ENCODE peak calls at places on chromosomes 7 and 10, in six cellular contexts. T, A, I, R, U and H are unnamed samples.

GRCh38 chr7:28685660-28686417 is 272.3 kb downstream of the TRIL start:
- DNase-seq in T (peak; percentile 98), A (peak; percentile 99), I (peak; percentile 93), R (peak; percentile 99), U (peak; percentile 58), H (peak; percentile 98)

GRCh38 chr7:73963252-73963822 is 64.6 kb upstream of the ELN start:
- DNase-seq in T (no peak), A (no peak), I (no peak), R (no peak), U (no peak), H (no peak)

GRCh38 chr7:94288091-94288490 is 106.6 kb upstream of the COL1A2 start:
- DNase-seq in T (no peak), A (no peak), I (no peak), R (no peak), U (no peak), H (peak; percentile 14)

GRCh38 chr7:76206633-76207032 is 4.9 kb downstream of the SRRM3 start:
- DNase-seq in T (peak; percentile 36), A (no peak), I (no peak), R (peak; percentile 59), U (no peak), H (no peak)

GRCh38 chr10:1809139-1809755 is 71.9 kb upstream of the ADARB2 start:
- DNase-seq in T (no peak), A (no peak), I (no peak), R (no peak), U (no peak), H (no peak)

GRCh38 chr10:15526754-15527153 is 155.7 kb upstream of the FAM171A1 start:
- DNase-seq in T (no peak), A (no peak), I (no peak), R (no peak), U (no peak), H (no peak)

GRCh38 chr7:5549096-5549896 is 125.7 kb upstream of the TNRC18 start:
- DNase-seq in T (peak; percentile 77), A (peak; percentile 41), I (no peak), R (peak; percentile 56), U (no peak), H (peak; percentile 99)

GRCh38 chr7:73738220-73738611 is 386 bp downstream of the ABHD11 start:
- DNase-seq in T (peak; percentile 38), A (peak; percentile 50), I (peak; percentile 60), R (peak; percentile 66), U (peak; percentile 74), H (peak; percentile 39)

GRCh38 chr10:129161184-129161583 is 305.9 kb upstream of the MGMT start:
- DNase-seq in T (no peak), A (peak; percentile 1), I (no peak), R (peak; percentile 39), U (peak; percentile 42), H (peak; percentile 61)

GRCh38 chr7:19117870-19118608 is 603 bp upstream of the TWIST1 start:
- DNase-seq in T (no peak), A (peak; percentile 53), I (no peak), R (peak; percentile 57), U (peak; percentile 57), H (no peak)

GRCh38 chr7:92588561-92588960 is 1.6 kb downstream of the FAM133B start:
- DNase-seq in T (no peak), A (no peak), I (no peak), R (peak; percentile 18), U (no peak), H (peak; percentile 39)

GRCh38 chr10:103442031-103442461 is 10.1 kb downstream of the CALHM2 start:
- DNase-seq in T (peak; percentile 69), A (peak; percentile 35), I (no peak), R (peak; percentile 94), U (no peak), H (no peak)

GRCh38 chr7:1569833-1570632 is at the start of gene PSMG3:
- DNase-seq in T (peak; percentile 91), A (peak; percentile 90), I (peak; percentile 89), R (peak; percentile 93), U (peak; percentile 91), H (peak; percentile 91)

GRCh38 chr7:47295606-47296005 is 286.3 kb downstream of the TNS3 start:
- DNase-seq in T (no peak), A (no peak), I (no peak), R (no peak), U (no peak), H (peak; percentile 38)

GRCh38 chr10:125768217-125768616 is 7.4 kb downstream of the MMP21 start:
- DNase-seq in T (peak; percentile 6), A (peak; percentile 15), I (no peak), R (peak; percentile 50), U (peak; percentile 35), H (no peak)

GRCh38 chr10:786666-787512 is 97.4 kb upstream of the DIP2C start:
- DNase-seq in T (no peak), A (no peak), I (peak; percentile 3), R (no peak), U (no peak), H (no peak)

GRCh38 chr7:76108540-76109233 is 60.8 kb downstream of the MDH2 start:
- DNase-seq in T (peak; percentile 41), A (peak; percentile 33), I (peak; percentile 90), R (peak; percentile 40), U (no peak), H (peak; percentile 60)

GRCh38 chr7:113094517-113095249 is 8.1 kb upstream of the GPR85 start:
- DNase-seq in T (no peak), A (no peak), I (no peak), R (no peak), U (no peak), H (no peak)

GRCh38 chr10:31926765-31927596 is 1.6 kb downstream of the ARHGAP12 start:
- DNase-seq in T (no peak), A (no peak), I (no peak), R (no peak), U (peak; percentile 10), H (peak; percentile 21)

GRCh38 chr10:89369142-89370105 is 8.4 kb upstream of the IFIT1B start:
- DNase-seq in T (peak; percentile 80), A (peak; percentile 68), I (no peak), R (peak; percentile 71), U (peak; percentile 29), H (peak; percentile 41)

GRCh38 chr7:146478975-146479492 is 362.4 kb downstream of the CNTNAP2 start:
- DNase-seq in T (no peak), A (no peak), I (no peak), R (no peak), U (no peak), H (no peak)

DNA sequence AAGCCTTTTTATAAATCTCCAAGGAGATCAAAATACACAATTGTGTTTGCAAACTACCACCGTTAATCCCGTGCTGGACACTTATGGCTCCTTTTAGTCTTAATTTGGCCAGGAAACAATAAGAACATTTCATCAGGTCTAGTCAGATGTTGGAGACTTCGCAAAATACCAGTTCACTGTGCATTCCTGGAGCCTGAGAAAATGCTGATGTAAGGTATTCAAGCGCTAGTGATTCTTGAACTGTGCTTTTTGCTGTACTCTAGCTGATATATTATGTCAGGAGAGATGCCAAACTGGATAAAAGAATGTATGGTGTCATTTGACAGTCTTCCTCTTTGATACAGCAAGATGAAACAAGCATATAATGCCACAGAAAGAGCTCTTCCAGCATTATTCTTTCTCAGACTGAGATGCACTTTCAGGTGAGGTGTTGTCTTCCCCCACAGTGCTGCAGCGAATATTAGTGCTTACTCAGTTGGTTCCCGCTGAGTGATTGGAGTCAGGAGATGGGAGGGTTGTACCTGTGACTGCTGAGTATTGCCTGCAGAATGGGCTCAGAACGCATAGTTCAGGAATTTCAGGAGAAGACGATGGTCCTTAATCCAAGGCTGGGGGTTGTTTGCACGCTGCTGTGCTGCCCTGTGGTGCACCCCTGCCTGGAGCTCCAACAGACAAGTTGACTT is 59.2 kb downstream of the OGDH start:
- DNase-seq in T (peak; percentile 93), A (peak; percentile 91), I (no peak), R (peak; percentile 82), U (no peak), H (peak; percentile 67)
- H3K4me3 ChIP-seq in T (no peak overlapping the region), A (no peak overlapping the region), I (no peak overlapping the region), R (no peak overlapping the region), U (no peak overlapping the region), H (no peak overlapping the region)

GRCh38 chr7:99040104-99040958 is 103.6 kb downstream of the SMURF1 start:
- DNase-seq in T (peak; percentile 75), A (peak; percentile 82), I (peak; percentile 86), R (peak; percentile 89), U (peak; percentile 93), H (peak; percentile 84)
- H3K4me3 ChIP-seq in T (no peak overlapping the region), A (no peak overlapping the region), I (no peak overlapping the region), R (no peak overlapping the region), U (no peak overlapping the region), H (no peak overlapping the region)

GRCh38 chr7:127254163-127254684 is 1.5 kb upstream of the GRM8 start:
- DNase-seq in T (no peak), A (no peak), I (no peak), R (no peak), U (no peak), H (no peak)
- H3K4me3 ChIP-seq in T (no peak overlapping the region), A (no peak overlapping the region), I (peak overlapping the region; percentile 54), R (no peak overlapping the region), U (peak overlapping the region; percentile 79), H (no peak overlapping the region)

DNA sequence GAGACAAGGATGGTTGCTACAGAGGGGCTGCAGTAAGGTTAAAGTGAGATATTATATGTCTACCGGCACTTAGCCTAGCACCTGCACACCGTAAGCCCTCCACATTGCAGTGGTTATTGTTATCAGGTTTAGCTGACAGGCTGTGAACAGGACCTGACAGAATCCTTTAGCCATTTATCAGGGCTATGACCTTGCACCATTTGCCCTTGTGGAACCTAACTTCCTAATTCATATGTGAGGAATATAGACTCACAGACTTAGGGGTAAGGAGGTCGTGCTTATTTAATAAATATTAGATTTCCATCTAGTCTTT is 10.1 kb downstream of the NCOA4 start:
- DNase-seq in T (no peak), A (no peak), I (no peak), R (no peak), U (no peak), H (no peak)
- H3K4me3 ChIP-seq in T (no peak overlapping the region), A (no peak overlapping the region), I (no peak overlapping the region), R (peak overlapping the region; percentile 61), U (no peak overlapping the region), H (no peak overlapping the region)

GRCh38 chr10:79932307-79932706 is 16.6 kb downstream of the SFTPD start:
- DNase-seq in T (no peak), A (no peak), I (no peak), R (no peak), U (no peak), H (no peak)
- H3K4me3 ChIP-seq in T (no peak overlapping the region), A (no peak overlapping the region), I (no peak overlapping the region), R (no peak overlapping the region), U (no peak overlapping the region), H (no peak overlapping the region)

GRCh38 chr7:143000648-143001047 is 26.3 kb downstream of the OR9A2 start:
- DNase-seq in T (no peak), A (no peak), I (no peak), R (no peak), U (no peak), H (no peak)
- H3K4me3 ChIP-seq in T (no peak overlapping the region), A (no peak overlapping the region), I (no peak overlapping the region), R (no peak overlapping the region), U (no peak overlapping the region), H (no peak overlapping the region)